ENCODE peak calls at places on chromosome 7, in four cellular contexts. X is HepG2, B is WTC11, R is K562. I is an unnamed sample.

GRCh38 chr7:76424413-76425111 is at the start of gene ZP3:
- DNase-seq in X (no peak), B (no peak), R (no peak), I (peak; percentile 40)

GRCh38 chr7:26293569-26294308 is 2.1 kb downstream of the SNX10 start:
- DNase-seq in X (no peak), B (no peak), R (no peak), I (peak; percentile 83)

GRCh38 chr7:50409856-50410468 is 40.2 kb downstream of the FIGNL1 start:
- DNase-seq in X (no peak), B (no peak), R (no peak), I (peak; percentile 94)

GRCh38 chr7:142855756-142856564 is 1.1 kb downstream of the EPHB6 start:
- DNase-seq in X (no peak), B (no peak), R (no peak), I (no peak)

GRCh38 chr7:155343661-155344121 is 46.0 kb downstream of the INSIG1 start:
- DNase-seq in X (no peak), B (no peak), R (no peak), I (no peak)

GRCh38 chr7:89246196-89246595 is 450.7 kb upstream of the TEX47 start:
- DNase-seq in X (no peak), B (no peak), R (no peak), I (no peak)

GRCh38 chr7:88311675-88312036 is 5.0 kb upstream of the STEAP4 start:
- DNase-seq in X (no peak), B (no peak), R (no peak), I (no peak)

GRCh38 chr7:41574377-41574776 is 128.5 kb downstream of the INHBA start:
- DNase-seq in X (no peak), B (no peak), R (no peak), I (no peak)

GRCh38 chr7:11327633-11328032 is 354.0 kb downstream of the PHF14 start:
- DNase-seq in X (no peak), B (no peak), R (no peak), I (no peak)

GRCh38 chr7:137747359-137748031 is 99.3 kb downstream of the DGKI start:
- DNase-seq in X (no peak), B (no peak), R (no peak), I (no peak)

GRCh38 chr7:135670179-135670578 is 7.9 kb downstream of the STMP1 start:
- DNase-seq in X (no peak), B (no peak), R (no peak), I (no peak)

GRCh38 chr7:17560516-17560915 is 262.1 kb downstream of the AHR start:
- DNase-seq in X (no peak), B (no peak), R (no peak), I (no peak)

GRCh38 chr7:44380179-44380830 is 54.9 kb upstream of the CAMK2B start:
- DNase-seq in X (no peak), B (no peak), R (no peak), I (no peak)

GRCh38 chr7:45990276-45990675 is 69.2 kb upstream of the IGFBP3 start:
- DNase-seq in X (no peak), B (no peak), R (no peak), I (no peak)

GRCh38 chr7:1961776-1962276 is 270.9 kb downstream of the MAD1L1 start:
- DNase-seq in X (no peak), B (no peak), R (no peak), I (peak; percentile 64)

GRCh38 chr7:24882989-24883631 is 96.9 kb downstream of the OSBPL3 start:
- DNase-seq in X (no peak), B (no peak), R (no peak), I (no peak)

GRCh38 chr7:91082038-91082437 is 182.2 kb upstream of the FZD1 start:
- DNase-seq in X (no peak), B (no peak), R (no peak), I (no peak)

GRCh38 chr7:45695249-45695995 is 121.3 kb downstream of the ADCY1 start:
- DNase-seq in X (no peak), B (no peak), R (no peak), I (no peak)

GRCh38 chr7:133668296-133669060 is 415.6 kb downstream of the EXOC4 start:
- DNase-seq in X (no peak), B (peak; percentile 17), R (no peak), I (no peak)

GRCh38 chr7:74290590-74290950 is 1.4 kb downstream of the CLIP2 start:
- DNase-seq in X (no peak), B (no peak), R (no peak), I (no peak)

GRCh38 chr7:74379938-74380337 is 73.8 kb upstream of the GTF2IRD1 start:
- DNase-seq in X (no peak), B (no peak), R (no peak), I (no peak)

GRCh38 chr7:7183833-7184463 is 1.6 kb downstream of the C1GALT1 start:
- DNase-seq in X (no peak), B (no peak), R (no peak), I (no peak)

GRCh38 chr7:22589641-22590141 is 89.7 kb upstream of the STEAP1B start:
- DNase-seq in X (no peak), B (no peak), R (no peak), I (no peak)

GRCh38 chr7:37408885-37409248 is 39.8 kb downstream of the ELMO1 start:
- DNase-seq in X (no peak), B (no peak), R (no peak), I (no peak)

GRCh38 chr7:45920543-45921380 is at the start of gene IGFBP3:
- DNase-seq in X (no peak), B (peak; percentile 73), R (no peak), I (no peak)

GRCh38 chr7:108024538-108024937 is 21.6 kb upstream of the LAMB1 start:
- DNase-seq in X (no peak), B (no peak), R (no peak), I (no peak)

GRCh38 chr7:30657131-30657530 is 25.1 kb downstream of the CRHR2 start:
- DNase-seq in X (no peak), B (no peak), R (no peak), I (no peak)

GRCh38 chr7:21851445-21852043 is 94.2 kb downstream of the CDCA7L start:
- DNase-seq in X (no peak), B (no peak), R (no peak), I (no peak)

GRCh38 chr7:50491943-50492342 is 41.8 kb upstream of the FIGNL1 start:
- DNase-seq in X (no peak), B (no peak), R (no peak), I (no peak)

GRCh38 chr7:104861729-104862128 is 152.3 kb upstream of the KMT2E start:
- DNase-seq in X (no peak), B (no peak), R (no peak), I (no peak)

GRCh38 chr7:50197547-50197946 is 104.5 kb upstream of the ZPBP start:
- DNase-seq in X (peak; percentile 58), B (peak; percentile 50), R (peak; percentile 93), I (peak; percentile 54)

GRCh38 chr7:4683884-4684565 is 1.9 kb downstream of the FOXK1 start:
- DNase-seq in X (peak; percentile 41), B (no peak), R (peak; percentile 28), I (peak; percentile 52)

GRCh38 chr7:10225265-10225664 is 748.4 kb upstream of the PHF14 start:
- DNase-seq in X (no peak), B (no peak), R (no peak), I (no peak)

GRCh38 chr7:150560486-150560885 is 6.7 kb upstream of the GIMAP4 start:
- DNase-seq in X (no peak), B (no peak), R (no peak), I (no peak)

GRCh38 chr7:104552102-104552501 is 223.7 kb downstream of the LHFPL3 start:
- DNase-seq in X (peak; percentile 31), B (peak; percentile 75), R (peak; percentile 37), I (no peak)

GRCh38 chr7:150937848-150938561 is 40.1 kb downstream of the KCNH2 start:
- DNase-seq in X (no peak), B (no peak), R (no peak), I (no peak)

GRCh38 chr7:91945476-91945875 is 4.8 kb downstream of the AKAP9 start:
- DNase-seq in X (peak; percentile 71), B (no peak), R (no peak), I (no peak)

GRCh38 chr7:28155964-28156363 is 24.6 kb downstream of the JAZF1 start:
- DNase-seq in X (peak; percentile 15), B (no peak), R (no peak), I (no peak)

GRCh38 chr7:5382281-5383041 is 41.2 kb downstream of the TNRC18 start:
- DNase-seq in X (no peak), B (peak; percentile 68), R (peak; percentile 60), I (no peak)

DNA sequence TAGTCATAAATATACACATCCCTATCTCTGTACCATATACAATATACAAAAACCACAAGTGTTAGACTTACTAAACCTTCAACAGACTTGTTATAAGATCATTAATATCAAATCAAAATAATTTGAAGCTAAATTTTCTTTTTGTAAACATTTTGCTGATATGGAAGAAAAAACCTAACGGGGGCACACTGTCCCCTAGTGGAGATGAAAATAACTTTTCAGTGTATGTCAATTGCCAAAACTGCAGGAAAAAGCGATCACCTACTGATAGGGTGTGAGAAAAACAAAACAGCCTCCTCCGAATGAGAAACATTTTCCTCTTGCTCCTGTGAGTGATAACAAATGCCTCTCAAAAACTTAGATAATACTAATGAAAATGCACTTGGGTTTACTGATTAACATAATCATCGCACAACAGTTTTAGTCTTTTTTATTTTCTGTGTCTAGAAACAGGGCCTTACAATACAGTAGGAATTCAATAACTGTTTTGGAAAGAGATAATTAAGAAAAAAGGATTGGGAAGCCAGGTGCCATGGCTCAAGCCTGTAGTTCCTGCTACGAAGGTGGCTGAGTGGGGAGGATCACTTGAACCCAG is 322.7 kb downstream of the CRPPA start:
- DNase-seq in X (no peak), B (no peak), R (peak; percentile 28), I (no peak)
- TF ChIP-seq NR2C2 in X (no peak), B (no peak), R (no peak), I (no peak)

GRCh38 chr7:2972531-2973161 is 71.0 kb downstream of the CARD11 start:
- DNase-seq in X (no peak), B (no peak), R (no peak), I (no peak)
- TF ChIP-seq NR2C2 in X (no peak), B (no peak), R (no peak), I (no peak)

GRCh38 chr7:113338297-113338696 is 219.9 kb upstream of the SMIM30 start:
- DNase-seq in X (no peak), B (no peak), R (no peak), I (no peak)
- TF ChIP-seq NR2C2 in X (no peak), B (no peak), R (no peak), I (no peak)

GRCh38 chr7:779480-779879 is 52.4 kb upstream of the PRKAR1B start:
- DNase-seq in X (no peak), B (no peak), R (no peak), I (no peak)
- TF ChIP-seq NR2C2 in X (no peak), B (no peak), R (no peak), I (no peak)

DNA sequence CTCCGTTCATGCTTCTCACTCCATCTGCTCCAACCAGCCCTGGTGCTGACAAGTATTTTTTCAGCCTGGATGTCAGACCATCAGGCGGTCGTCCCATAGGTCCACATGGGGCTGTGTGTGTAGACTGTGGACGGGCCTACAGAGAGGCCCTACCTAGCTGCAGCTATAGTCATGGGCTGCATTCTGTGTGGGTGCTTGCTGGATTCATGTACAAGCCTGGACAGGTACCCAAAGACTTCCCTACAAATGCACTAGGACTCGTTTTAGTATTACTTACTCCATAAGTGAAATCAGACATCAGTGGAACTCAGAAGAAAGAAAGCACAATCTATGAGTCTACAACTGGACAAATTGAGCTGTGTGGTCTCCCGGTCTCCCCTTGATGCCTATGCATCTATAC is 146.8 kb downstream of the PKD1L1 start:
- DNase-seq in X (no peak), B (no peak), R (no peak), I (no peak)
- TF ChIP-seq NR2C2 in X (no peak), B (no peak), R (no peak), I (no peak)

I was measured in GM12878.